ENCODE peak calls at places on chromosomes 1 and 21, in nine cellular contexts. H, Z, V, D, W, I, A, R and T are unnamed samples. For H3K4me1, the result is how much of the 10 kb centered on the place peaks cover.

GRCh38 chr1:101276818-101277217 is 40.0 kb downstream of the S1PR1 start:
- DNase-seq in H (no peak), Z (no peak), V (no peak), D (peak), W (no peak), I (no peak), A (no peak), R (no peak), T (no peak)

GRCh38 chr1:16017461-16018303 is at the start of gene HSPB7:
- DNase-seq in H (no peak), Z (peak), V (peak), D (no peak), W (peak), I (peak), A (peak), R (no peak), T (no peak)

GRCh38 chr1:55074455-55074854 is 35.1 kb downstream of the PCSK9 start:
- DNase-seq in H (no peak), Z (no peak), V (no peak), D (no peak), W (no peak), I (no peak), A (no peak), R (no peak), T (no peak)

GRCh38 chr21:35716886-35717285 is 343.4 kb downstream of the SETD4 start:
- DNase-seq in H (no peak), Z (no peak), V (no peak), D (no peak), W (no peak), I (no peak), A (no peak), R (no peak), T (no peak)

GRCh38 chr1:180912801-180913616 is at the start of gene KIAA1614:
- DNase-seq in H (no peak), Z (peak), V (no peak), D (no peak), W (peak), I (no peak), A (peak), R (no peak), T (peak)

GRCh38 chr1:233256789-233257188 is 38.7 kb downstream of the PCNX2 start:
- DNase-seq in H (no peak), Z (no peak), V (no peak), D (no peak), W (no peak), I (no peak), A (no peak), R (no peak), T (no peak)

GRCh38 chr1:227766015-227766634 is 30.9 kb downstream of the SNAP47 start:
- DNase-seq in H (no peak), Z (no peak), V (no peak), D (no peak), W (no peak), I (no peak), A (no peak), R (no peak), T (no peak)

GRCh38 chr1:1361982-1362423 is 3.6 kb upstream of the MXRA8 start:
- DNase-seq in H (no peak), Z (peak), V (peak), D (no peak), W (no peak), I (peak), A (peak), R (no peak), T (no peak)

GRCh38 chr1:31182352-31182751 is 57.3 kb downstream of the NKAIN1 start:
- DNase-seq in H (peak), Z (peak), V (peak), D (peak), W (peak), I (peak), A (peak), R (peak), T (peak)
- TF ChIP-seq POLR2A in H (no peak), Z (no peak), V (no peak), D (no peak), W (no peak), I (no peak), A (no peak), R (no peak), T (no peak)

DNA sequence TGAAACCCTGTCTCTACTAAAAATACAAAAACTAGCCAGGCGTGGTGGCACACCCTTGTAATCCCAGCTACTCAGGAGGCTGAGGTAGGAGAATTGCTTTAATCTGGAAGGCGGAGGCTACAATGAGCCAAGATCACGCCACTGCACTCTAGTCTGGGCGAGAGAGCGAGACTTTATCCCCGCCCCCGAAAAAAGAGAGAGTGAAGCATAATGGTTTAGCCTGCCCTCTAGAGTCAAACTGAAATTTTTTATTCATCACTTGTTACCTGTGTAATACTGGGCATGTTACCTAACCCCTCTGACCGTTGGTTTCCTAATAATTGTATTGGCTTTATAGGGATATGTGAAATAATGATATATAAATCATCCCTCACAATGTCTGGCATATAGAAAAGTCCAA is 18.8 kb downstream of the GPR52 start:
- DNase-seq in H (no peak), Z (no peak), V (no peak), D (no peak), W (no peak), I (no peak), A (no peak), R (no peak), T (no peak)
- H3K4me1 ChIP-seq in H (under half), Z (under half), V (under half), D (under half), W (under half), I (under half), A (under half), R (under half), T (under half)

GRCh38 chr1:211606327-211606913 is 27.5 kb upstream of the SLC30A1 start:
- DNase-seq in H (no peak), Z (no peak), V (no peak), D (no peak), W (no peak), I (no peak), A (no peak), R (no peak), T (no peak)
- TF ChIP-seq POLR2A in H (no peak), Z (no peak), V (no peak), D (no peak), W (no peak), I (no peak), A (no peak), R (no peak), T (no peak)

DNA sequence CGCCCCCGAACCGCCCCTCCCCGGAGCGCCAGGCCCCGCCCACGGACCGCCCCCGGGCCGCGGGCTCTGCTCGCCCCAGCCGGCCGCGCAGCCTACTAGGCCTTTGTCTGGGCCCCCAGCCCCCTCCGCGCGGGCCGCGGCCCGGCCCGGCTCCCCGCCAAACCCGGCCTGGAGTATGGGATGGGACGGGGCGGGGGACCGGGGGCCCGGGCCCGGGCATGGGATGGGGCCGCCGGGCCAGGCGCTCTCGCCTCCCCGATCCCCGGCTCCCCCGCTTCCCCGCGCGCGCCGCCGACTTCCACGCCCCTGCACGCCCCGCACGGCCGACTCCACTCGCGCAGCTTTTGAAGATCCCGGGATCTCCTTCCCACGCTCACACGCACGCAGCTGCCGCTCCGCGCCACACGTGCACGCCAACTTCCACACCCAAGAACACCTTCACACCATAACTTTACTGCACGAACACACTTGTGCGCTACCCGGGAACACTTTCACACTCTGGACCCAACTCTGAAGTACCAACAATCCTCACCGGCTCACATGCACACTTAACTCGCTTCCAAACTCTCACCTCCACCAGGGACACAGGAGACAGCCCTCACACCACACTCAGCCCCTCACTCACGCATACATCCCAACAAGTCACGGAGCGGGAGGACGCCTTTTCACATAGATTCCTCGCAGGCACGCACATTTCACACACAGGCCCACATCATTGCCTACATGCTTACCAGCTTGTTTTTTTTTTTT is 437 bp upstream of the HSPG2 start:
- DNase-seq in H (peak), Z (peak), V (peak), D (peak), W (peak), I (peak), A (peak), R (no peak), T (no peak)
- H3K4me1 ChIP-seq in H (half or more), Z (half or more), V (under half), D (half or more), W (half or more), I (under half), A (under half), R (half or more), T (half or more)

DNA sequence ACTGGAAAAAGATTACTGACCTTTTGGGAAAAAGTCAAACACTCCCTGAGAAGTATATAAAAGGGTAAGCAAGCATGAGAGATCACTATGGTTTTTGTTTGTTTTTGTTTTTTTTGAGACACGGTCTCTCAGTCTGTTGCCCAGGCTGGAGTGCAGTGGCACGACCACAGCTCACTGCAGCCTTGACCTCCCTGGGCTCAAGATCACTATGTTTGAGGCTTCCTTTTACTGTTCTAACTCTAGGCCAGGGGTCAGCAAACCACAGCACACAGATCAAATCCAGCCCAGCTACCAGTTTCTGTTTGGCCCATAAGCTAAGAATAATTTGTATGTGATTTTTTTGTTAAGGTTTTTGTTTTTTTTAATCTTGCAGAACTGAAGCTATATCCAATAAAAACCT is 25.7 kb downstream of the PSMB4 start:
- DNase-seq in H (no peak), Z (no peak), V (no peak), D (no peak), W (no peak), I (no peak), A (no peak), R (no peak), T (no peak)
- TF ChIP-seq POLR2A in H (no peak), Z (no peak), V (no peak), D (no peak), W (no peak), I (no peak), A (no peak), R (no peak), T (no peak)